ENCODE peak calls at places on chromosomes 12 and 14, in eight cellular contexts. Z, L, F, M, E, G, I and B are unnamed samples.

GRCh38 chr14:38291681-38292459 is 36.0 kb upstream of the CLEC14A start:
- DNase-seq in Z (no peak), L (no peak), F (no peak), M (peak; percentile 26), E (no peak), G (no peak), I (no peak), B (no peak)

GRCh38 chr12:75568801-75569200 is 57.4 kb upstream of the KRR1 start:
- DNase-seq in Z (no peak), L (no peak), F (no peak), M (no peak), E (no peak), G (no peak), I (no peak), B (no peak)

GRCh38 chr12:76706099-76706498 is 57.8 kb upstream of the ZDHHC17 start:
- DNase-seq in Z (no peak), L (no peak), F (no peak), M (peak; percentile 57), E (no peak), G (no peak), I (no peak), B (no peak)

GRCh38 chr12:82174936-82175335 is 183.3 kb downstream of the CCDC59 start:
- DNase-seq in Z (no peak), L (no peak), F (no peak), M (no peak), E (no peak), G (no peak), I (no peak), B (no peak)

GRCh38 chr12:2624543-2625266 is 170.1 kb upstream of the FKBP4 start:
- DNase-seq in Z (no peak), L (peak; percentile 85), F (no peak), M (peak; percentile 75), E (peak; percentile 13), G (no peak), I (peak; percentile 45), B (no peak)

GRCh38 chr12:88665051-88665450 is 84.8 kb upstream of the KITLG start:
- DNase-seq in Z (no peak), L (no peak), F (no peak), M (peak; percentile 62), E (no peak), G (no peak), I (no peak), B (no peak)

GRCh38 chr12:130850418-130851021 is 11.5 kb upstream of the STX2 start:
- DNase-seq in Z (no peak), L (no peak), F (no peak), M (no peak), E (no peak), G (no peak), I (no peak), B (no peak)

GRCh38 chr12:124828264-124829007 is 35.2 kb downstream of the SCARB1 start:
- DNase-seq in Z (no peak), L (no peak), F (no peak), M (peak; percentile 77), E (no peak), G (no peak), I (no peak), B (no peak)

GRCh38 chr14:64990939-64991338 is 4.2 kb downstream of the FNTB start:
- DNase-seq in Z (no peak), L (no peak), F (no peak), M (no peak), E (no peak), G (no peak), I (no peak), B (no peak)

GRCh38 chr14:105075364-105076295 is 10.4 kb upstream of the GPR132 start:
- DNase-seq in Z (peak; percentile 64), L (no peak), F (peak; percentile 60), M (peak; percentile 72), E (peak; percentile 74), G (peak; percentile 60), I (peak; percentile 73), B (no peak)

GRCh38 chr12:113185180-113186032 is at the start of the genes DDX54 and RITA1:
- DNase-seq in Z (peak; percentile 91), L (peak; percentile 78), F (peak; percentile 85), M (peak; percentile 88), E (peak; percentile 90), G (peak; percentile 84), I (peak; percentile 90), B (no peak)

GRCh38 chr14:49992901-49993335 is 100.0 kb downstream of the ARF6 start:
- DNase-seq in Z (no peak), L (no peak), F (no peak), M (peak; percentile 93), E (no peak), G (peak; percentile 36), I (no peak), B (no peak)

DNA sequence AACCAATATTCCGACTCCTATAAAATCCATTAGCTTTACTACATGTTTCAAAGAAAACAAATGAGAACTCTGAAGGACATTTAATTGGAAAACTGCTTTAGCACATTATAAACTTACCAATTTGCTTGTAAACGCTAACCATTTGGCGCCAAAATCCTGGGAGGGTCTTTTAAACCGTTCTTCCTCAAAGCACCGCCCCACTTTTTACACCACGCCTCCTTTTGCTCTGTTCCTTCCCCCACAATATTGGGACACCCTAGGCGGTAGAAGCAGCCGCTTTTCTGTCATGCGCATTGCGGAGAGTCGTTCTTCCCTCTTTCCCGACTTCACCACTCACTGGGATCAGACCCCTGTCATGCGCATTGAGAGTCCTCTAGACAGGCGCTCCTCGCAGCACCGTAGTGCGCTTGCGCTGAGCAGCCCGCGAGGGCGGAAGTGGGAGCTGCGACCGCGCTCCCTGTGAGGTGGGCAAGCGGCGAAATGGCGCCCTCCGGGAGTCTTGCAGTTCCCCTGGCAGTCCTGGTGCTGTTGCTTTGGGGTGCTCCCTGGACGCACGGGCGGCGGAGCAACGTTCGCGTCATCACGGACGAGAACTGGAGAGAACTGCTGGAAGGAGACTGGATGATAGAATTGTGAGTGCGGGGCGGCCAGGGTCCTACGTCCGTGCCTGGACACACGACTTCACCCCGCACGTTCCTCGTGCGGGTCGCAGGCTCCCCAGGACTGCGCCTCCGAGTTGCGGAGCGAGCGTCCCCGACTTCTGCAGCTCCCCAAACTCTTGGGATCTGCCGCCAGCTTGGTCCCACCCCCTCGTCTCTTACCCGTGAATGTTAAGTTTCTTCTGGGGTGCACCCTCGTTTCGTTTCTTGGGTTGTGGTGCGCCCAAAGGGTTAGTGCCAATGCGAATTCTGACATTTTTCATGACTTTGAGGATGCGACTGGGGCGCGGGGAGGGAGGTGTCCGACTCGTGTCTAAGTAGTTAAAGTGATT is at the start of gene TMX1:
- DNase-seq in Z (peak; percentile 99), L (peak; percentile 100), F (peak; percentile 97), M (peak; percentile 99), E (peak; percentile 98), G (peak; percentile 97), I (peak; percentile 96), B (peak; percentile 92)
- TF ChIP-seq CTCF in Z (no peak), L (peak; percentile 38), F (no peak), M (no peak), E (peak; percentile 6), G (no peak), I (peak; percentile 35), B (no peak)

GRCh38 chr14:71362920-71363584 is 455.8 kb downstream of the PCNX1 start:
- DNase-seq in Z (no peak), L (no peak), F (no peak), M (peak; percentile 72), E (no peak), G (no peak), I (no peak), B (no peak)
- H3K4me3 ChIP-seq in Z (no peak overlapping the region), L (no peak overlapping the region), F (no peak overlapping the region), M (no peak overlapping the region), E (no peak overlapping the region), G (no peak overlapping the region), I (no peak overlapping the region), B (no peak overlapping the region)

GRCh38 chr12:121383601-121384019 is 16.3 kb upstream of the RNF34 start:
- DNase-seq in Z (no peak), L (no peak), F (no peak), M (no peak), E (no peak), G (no peak), I (no peak), B (no peak)
- TF ChIP-seq CTCF in Z (no peak), L (peak; percentile 19), F (no peak), M (no peak), E (no peak), G (no peak), I (peak; percentile 35), B (peak; percentile 15)

GRCh38 chr14:70655110-70655826 is 13.6 kb downstream of the TTC9 start:
- DNase-seq in Z (no peak), L (peak; percentile 53), F (peak; percentile 49), M (no peak), E (no peak), G (no peak), I (no peak), B (no peak)

GRCh38 chr14:70651522-70651921 is 9.8 kb downstream of the TTC9 start:
- DNase-seq in Z (no peak), L (no peak), F (no peak), M (no peak), E (no peak), G (no peak), I (no peak), B (no peak)

GRCh38 chr14:70652871-70653270 is 11.2 kb downstream of the TTC9 start:
- DNase-seq in Z (no peak), L (no peak), F (no peak), M (peak; percentile 5), E (no peak), G (no peak), I (no peak), B (no peak)

GRCh38 chr14:70653662-70654061 is 11.9 kb downstream of the TTC9 start:
- DNase-seq in Z (no peak), L (peak; percentile 84), F (no peak), M (no peak), E (no peak), G (no peak), I (no peak), B (no peak)

GRCh38 chr14:70654609-70655008 is 12.9 kb downstream of the TTC9 start:
- DNase-seq in Z (no peak), L (peak; percentile 36), F (no peak), M (peak; percentile 19), E (no peak), G (no peak), I (no peak), B (no peak)
- H3K4me3 ChIP-seq in Z (no peak overlapping the region), L (no peak overlapping the region), F (no peak overlapping the region), M (no peak overlapping the region), E (no peak overlapping the region), G (no peak overlapping the region), I (no peak overlapping the region), B (no peak overlapping the region)

DNA sequence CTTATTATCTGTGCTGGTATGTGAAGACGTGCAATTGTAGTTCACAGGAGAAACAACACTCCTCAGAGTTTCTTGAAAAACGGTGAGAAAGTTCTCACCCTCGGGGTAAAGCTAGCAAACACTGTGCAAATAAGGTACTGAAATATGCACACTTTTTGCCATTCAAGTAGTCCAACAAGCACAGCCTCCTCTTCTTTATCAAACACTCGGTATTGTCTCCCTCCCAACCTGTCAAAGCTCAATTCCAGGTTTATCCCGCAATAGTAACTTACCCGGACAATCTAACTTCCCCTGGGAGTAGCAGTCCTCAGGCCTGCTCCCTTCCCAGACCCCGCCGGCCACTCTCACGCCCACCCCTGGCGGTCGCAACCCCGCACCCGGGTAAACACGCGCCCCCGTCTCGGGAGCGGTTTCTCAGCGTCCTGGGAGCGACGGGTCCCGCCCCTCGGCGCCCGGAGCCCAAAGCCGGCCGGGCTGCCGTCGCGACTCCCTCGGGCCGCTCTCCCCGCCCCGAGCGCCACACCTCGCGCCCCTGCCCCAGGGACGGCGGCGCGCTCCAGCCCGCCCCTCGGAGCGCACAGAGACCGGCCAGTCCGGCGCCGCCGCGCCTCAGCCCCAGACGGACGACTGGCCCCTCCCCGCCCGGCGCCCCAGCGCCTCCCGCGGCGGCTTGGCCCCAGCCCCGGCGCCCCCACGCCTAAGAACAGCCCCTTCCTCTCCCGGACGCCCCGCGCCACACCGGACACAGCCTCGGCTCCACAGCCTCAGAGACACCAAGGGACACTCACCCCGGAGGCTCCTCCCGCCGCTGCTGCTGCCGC is 594 bp downstream of the BTBD7 start:
- DNase-seq in Z (peak; percentile 78), L (peak; percentile 31), F (peak; percentile 69), M (peak; percentile 70), E (peak; percentile 77), G (peak; percentile 45), I (peak; percentile 85), B (no peak)
- TF ChIP-seq CTCF in Z (no peak), L (no peak), F (no peak), M (no peak), E (no peak), G (no peak), I (peak; percentile 13), B (no peak)